ENCODE peak calls at places on chromosomes 2 and 18, in ten cellular contexts. One of them, this sample, is unnamed.

GRCh38 chr2:23436346-23437099 is 51.5 kb downstream of the KLHL29 start:
- DNase-seq in GM06990: no peak
- DNase-seq in HL-60: no peak
- DNase-seq in prostate gland: no peak
- DNase-seq in endothelial cell: no peak
- DNase-seq in PC-9: no peak
- DNase-seq in HFFc6: no peak
- DNase-seq in upper lobe of right lung: peak; percentile 31
- DNase-seq in SK-N-SH: no peak
- DNase-seq in nephron progenitor cell: no peak
- DNase-seq in this sample: no peak

GRCh38 chr2:241872313-241872642 is 2.7 kb downstream of the RTP5 start:
- DNase-seq in SK-N-SH: no peak
- DNase-seq in prostate gland: no peak
- DNase-seq in PC-9: no peak
- DNase-seq in endothelial cell: no peak
- DNase-seq in nephron progenitor cell: no peak
- DNase-seq in GM06990: no peak
- DNase-seq in upper lobe of right lung: no peak
- DNase-seq in HL-60: no peak
- DNase-seq in HFFc6: no peak
- DNase-seq in this sample: no peak

GRCh38 chr2:120875431-120875830 is 139.8 kb downstream of the GLI2 start:
- DNase-seq in upper lobe of right lung: no peak
- DNase-seq in HL-60: no peak
- DNase-seq in PC-9: no peak
- DNase-seq in SK-N-SH: no peak
- DNase-seq in nephron progenitor cell: no peak
- DNase-seq in prostate gland: no peak
- DNase-seq in GM06990: no peak
- DNase-seq in HFFc6: no peak
- DNase-seq in endothelial cell: no peak
- DNase-seq in this sample: no peak

GRCh38 chr18:3281456-3282400 is 19.8 kb downstream of the MYL12B start:
- DNase-seq in HL-60: peak; percentile 47
- DNase-seq in HFFc6: peak; percentile 80
- DNase-seq in PC-9: peak; percentile 75
- DNase-seq in endothelial cell: no peak
- DNase-seq in prostate gland: peak; percentile 50
- DNase-seq in nephron progenitor cell: peak; percentile 28
- DNase-seq in GM06990: peak; percentile 56
- DNase-seq in SK-N-SH: peak; percentile 59
- DNase-seq in upper lobe of right lung: no peak
- DNase-seq in this sample: peak; percentile 51

GRCh38 chr2:19354417-19355022 is 3.9 kb downstream of the OSR1 start:
- DNase-seq in upper lobe of right lung: no peak
- DNase-seq in nephron progenitor cell: no peak
- DNase-seq in PC-9: no peak
- DNase-seq in prostate gland: no peak
- DNase-seq in endothelial cell: no peak
- DNase-seq in HFFc6: no peak
- DNase-seq in SK-N-SH: peak; percentile 26
- DNase-seq in GM06990: no peak
- DNase-seq in HL-60: no peak
- DNase-seq in this sample: no peak

GRCh38 chr18:69898241-69898861 is 49.3 kb downstream of the CD226 start:
- DNase-seq in nephron progenitor cell: no peak
- DNase-seq in prostate gland: no peak
- DNase-seq in HL-60: peak; percentile 44
- DNase-seq in upper lobe of right lung: no peak
- DNase-seq in GM06990: no peak
- DNase-seq in endothelial cell: no peak
- DNase-seq in PC-9: no peak
- DNase-seq in SK-N-SH: no peak
- DNase-seq in HFFc6: no peak
- DNase-seq in this sample: no peak

GRCh38 chr18:48928787-48929186 is 22.0 kb downstream of the SMAD7 start:
- DNase-seq in prostate gland: peak; percentile 71
- DNase-seq in nephron progenitor cell: no peak
- DNase-seq in upper lobe of right lung: peak; percentile 87
- DNase-seq in PC-9: no peak
- DNase-seq in HL-60: peak; percentile 81
- DNase-seq in SK-N-SH: peak; percentile 73
- DNase-seq in HFFc6: no peak
- DNase-seq in GM06990: peak; percentile 71
- DNase-seq in endothelial cell: no peak
- DNase-seq in this sample: no peak

GRCh38 chr18:74683573-74683972 is 85.9 kb downstream of the ZNF407 start:
- DNase-seq in PC-9: no peak
- DNase-seq in HL-60: no peak
- DNase-seq in SK-N-SH: no peak
- DNase-seq in HFFc6: no peak
- DNase-seq in endothelial cell: no peak
- DNase-seq in nephron progenitor cell: no peak
- DNase-seq in upper lobe of right lung: no peak
- DNase-seq in prostate gland: no peak
- DNase-seq in GM06990: no peak
- DNase-seq in this sample: no peak

GRCh38 chr18:12376034-12376717 is 851 bp downstream of the AFG3L2 start:
- DNase-seq in HFFc6: no peak
- DNase-seq in upper lobe of right lung: no peak
- DNase-seq in nephron progenitor cell: peak; percentile 27
- DNase-seq in prostate gland: no peak
- DNase-seq in endothelial cell: peak; percentile 10
- DNase-seq in HL-60: peak; percentile 35
- DNase-seq in SK-N-SH: peak; percentile 50
- DNase-seq in PC-9: no peak
- DNase-seq in GM06990: peak; percentile 53
- DNase-seq in this sample: no peak

GRCh38 chr2:46297546-46298271 is 502 bp downstream of the EPAS1 start:
- DNase-seq in nephron progenitor cell: peak; percentile 61
- DNase-seq in endothelial cell: peak; percentile 56
- DNase-seq in HL-60: no peak
- DNase-seq in PC-9: peak; percentile 77
- DNase-seq in SK-N-SH: peak; percentile 79
- DNase-seq in upper lobe of right lung: peak; percentile 96
- DNase-seq in HFFc6: no peak
- DNase-seq in prostate gland: peak; percentile 91
- DNase-seq in GM06990: peak; percentile 50
- DNase-seq in this sample: peak; percentile 38

GRCh38 chr2:190444954-190445353 is 36.8 kb downstream of the MFSD6 start:
- DNase-seq in GM06990: no peak
- DNase-seq in HL-60: no peak
- DNase-seq in SK-N-SH: peak; percentile 29
- DNase-seq in endothelial cell: no peak
- DNase-seq in PC-9: no peak
- DNase-seq in nephron progenitor cell: no peak
- DNase-seq in prostate gland: no peak
- DNase-seq in HFFc6: no peak
- DNase-seq in upper lobe of right lung: no peak
- DNase-seq in this sample: no peak

GRCh38 chr2:66390152-66390551 is 44.8 kb upstream of the MEIS1 start:
- DNase-seq in HL-60: no peak
- DNase-seq in endothelial cell: no peak
- DNase-seq in SK-N-SH: no peak
- DNase-seq in upper lobe of right lung: no peak
- DNase-seq in PC-9: no peak
- DNase-seq in prostate gland: no peak
- DNase-seq in HFFc6: no peak
- DNase-seq in nephron progenitor cell: no peak
- DNase-seq in GM06990: no peak
- DNase-seq in this sample: no peak

DNA sequence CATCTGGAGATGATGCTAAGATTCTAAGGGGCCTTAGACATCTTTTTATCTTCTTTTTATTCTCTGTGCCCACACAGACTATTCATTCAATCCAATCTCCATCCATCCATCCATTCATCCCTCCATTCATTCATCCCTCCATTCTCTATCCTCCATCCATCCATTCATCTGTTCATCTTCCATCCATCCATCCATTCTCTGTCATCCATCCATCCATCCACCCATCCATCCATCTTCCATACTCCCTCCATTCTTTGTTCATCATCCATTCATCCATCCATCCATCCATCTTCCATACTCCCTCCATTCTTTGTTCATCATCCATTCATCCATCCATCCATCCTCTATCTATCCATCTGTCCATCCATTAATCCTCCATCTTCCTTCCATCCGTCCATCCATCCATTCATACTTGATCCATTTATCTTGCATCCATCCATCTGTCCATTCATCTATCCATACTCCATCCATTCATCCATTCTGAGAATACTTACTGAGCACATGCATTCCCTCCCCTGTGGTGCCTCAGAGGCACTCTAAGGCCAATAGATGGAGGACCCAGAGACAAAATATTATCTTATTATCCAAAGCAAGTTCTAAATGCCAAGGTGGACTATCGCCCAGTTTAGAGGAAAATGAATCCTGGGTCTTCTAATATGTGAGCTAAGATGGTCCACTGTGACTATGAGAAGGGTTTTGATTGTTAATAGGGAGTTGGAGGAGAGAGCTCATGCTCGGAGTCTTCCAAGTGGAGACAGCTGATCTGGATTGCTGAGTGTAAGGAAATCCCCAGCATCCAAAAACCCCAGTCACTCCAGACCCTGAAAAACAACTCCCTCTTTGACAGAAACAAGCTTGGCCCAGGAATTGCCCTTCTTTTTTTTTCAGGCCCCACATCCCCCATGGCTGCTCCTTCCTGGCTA is 152.6 kb upstream of the MYCN start:
- DNase-seq in PC-9: no peak
- DNase-seq in GM06990: no peak
- DNase-seq in HFFc6: no peak
- DNase-seq in endothelial cell: no peak
- DNase-seq in SK-N-SH: no peak
- DNase-seq in upper lobe of right lung: no peak
- DNase-seq in prostate gland: no peak
- DNase-seq in HL-60: no peak
- DNase-seq in nephron progenitor cell: no peak
- DNase-seq in this sample: no peak
- TF ChIP-seq CTCF in PC-9: no peak
- TF ChIP-seq CTCF in GM06990: no peak
- TF ChIP-seq CTCF in HFFc6: no peak
- TF ChIP-seq CTCF in endothelial cell: no peak
- TF ChIP-seq CTCF in SK-N-SH: no peak
- TF ChIP-seq CTCF in upper lobe of right lung: no peak
- TF ChIP-seq CTCF in prostate gland: no peak
- TF ChIP-seq CTCF in HL-60: no peak
- TF ChIP-seq CTCF in nephron progenitor cell: no peak
- TF ChIP-seq CTCF in this sample: no peak

GRCh38 chr2:68878071-68878711 is 7.0 kb upstream of the BMP10 start:
- DNase-seq in prostate gland: no peak
- DNase-seq in nephron progenitor cell: no peak
- DNase-seq in GM06990: no peak
- DNase-seq in upper lobe of right lung: no peak
- DNase-seq in endothelial cell: no peak
- DNase-seq in PC-9: no peak
- DNase-seq in HL-60: no peak
- DNase-seq in HFFc6: no peak
- DNase-seq in SK-N-SH: no peak
- DNase-seq in this sample: no peak
- TF ChIP-seq CTCF in prostate gland: no peak
- TF ChIP-seq CTCF in nephron progenitor cell: no peak
- TF ChIP-seq CTCF in GM06990: no peak
- TF ChIP-seq CTCF in upper lobe of right lung: no peak
- TF ChIP-seq CTCF in endothelial cell: no peak
- TF ChIP-seq CTCF in PC-9: no peak
- TF ChIP-seq CTCF in HL-60: no peak
- TF ChIP-seq CTCF in HFFc6: no peak
- TF ChIP-seq CTCF in SK-N-SH: no peak
- TF ChIP-seq CTCF in this sample: no peak

DNA sequence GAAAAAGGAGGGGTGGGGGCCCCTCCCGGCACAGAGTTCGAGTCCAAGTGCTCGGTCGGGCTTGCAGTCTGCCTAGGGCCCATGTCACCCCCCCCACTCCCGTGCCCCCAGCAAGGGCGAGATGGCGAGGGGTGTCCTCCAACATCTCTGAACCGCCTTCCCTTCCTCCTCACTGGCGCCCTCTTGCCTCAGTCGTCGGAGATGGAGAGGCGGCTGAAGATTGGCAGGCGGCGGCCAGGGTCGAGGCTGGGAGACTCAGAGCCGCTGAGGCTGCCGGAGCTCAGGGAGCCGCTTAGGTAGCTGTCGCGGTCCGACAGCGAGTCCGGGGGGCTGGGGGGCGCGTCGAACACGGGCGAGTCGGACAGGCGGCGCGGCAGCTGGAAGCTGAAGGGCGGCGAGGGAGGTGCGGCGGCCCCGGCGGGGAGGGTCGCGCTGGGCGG is 2.3 kb downstream of the ZFP36L2 start:
- DNase-seq in PC-9: peak; percentile 56
- DNase-seq in GM06990: peak; percentile 75
- DNase-seq in HL-60: peak; percentile 65
- DNase-seq in SK-N-SH: peak; percentile 70
- DNase-seq in endothelial cell: peak; percentile 76
- DNase-seq in HFFc6: peak; percentile 60
- DNase-seq in upper lobe of right lung: peak; percentile 86
- DNase-seq in prostate gland: peak; percentile 51
- DNase-seq in nephron progenitor cell: peak; percentile 78
- DNase-seq in this sample: no peak
- TF ChIP-seq CTCF in PC-9: peak; percentile 64
- TF ChIP-seq CTCF in GM06990: peak; percentile 69
- TF ChIP-seq CTCF in HL-60: no peak
- TF ChIP-seq CTCF in SK-N-SH: peak; percentile 60
- TF ChIP-seq CTCF in endothelial cell: peak; percentile 22
- TF ChIP-seq CTCF in HFFc6: peak; percentile 70
- TF ChIP-seq CTCF in upper lobe of right lung: peak; percentile 37
- TF ChIP-seq CTCF in prostate gland: peak; percentile 40
- TF ChIP-seq CTCF in nephron progenitor cell: peak; percentile 28
- TF ChIP-seq CTCF in this sample: peak; percentile 63

GRCh38 chr18:67715567-67715966 is 199.0 kb upstream of the DSEL start:
- DNase-seq in HFFc6: no peak
- DNase-seq in nephron progenitor cell: no peak
- DNase-seq in endothelial cell: no peak
- DNase-seq in prostate gland: no peak
- DNase-seq in PC-9: no peak
- DNase-seq in GM06990: no peak
- DNase-seq in SK-N-SH: no peak
- DNase-seq in HL-60: no peak
- DNase-seq in upper lobe of right lung: no peak
- DNase-seq in this sample: no peak

GRCh38 chr18:67705748-67706147 is 189.2 kb upstream of the DSEL start:
- DNase-seq in HL-60: no peak
- DNase-seq in prostate gland: no peak
- DNase-seq in SK-N-SH: no peak
- DNase-seq in GM06990: no peak
- DNase-seq in upper lobe of right lung: no peak
- DNase-seq in nephron progenitor cell: no peak
- DNase-seq in PC-9: no peak
- DNase-seq in HFFc6: no peak
- DNase-seq in endothelial cell: no peak
- DNase-seq in this sample: no peak

DNA sequence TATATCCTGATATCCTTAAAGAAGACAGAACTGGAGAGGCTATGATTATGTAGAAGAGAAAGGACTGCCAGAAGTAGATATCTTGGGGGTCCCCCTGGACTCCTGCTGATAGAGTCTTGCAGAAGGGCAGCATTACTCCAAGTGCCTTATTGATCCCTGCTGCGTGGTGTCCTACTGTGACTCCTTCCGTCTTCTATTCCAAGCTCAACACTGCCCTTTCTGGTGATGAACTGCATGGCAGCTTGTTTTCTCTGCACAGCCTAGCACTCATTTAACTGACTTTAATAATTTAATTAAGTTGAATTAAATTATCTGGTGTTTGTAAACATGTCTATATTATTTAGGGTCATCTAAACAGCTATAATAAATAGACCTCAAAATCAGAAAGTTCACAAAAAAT is 194.1 kb upstream of the DSEL start:
- DNase-seq in PC-9: no peak
- DNase-seq in nephron progenitor cell: no peak
- DNase-seq in upper lobe of right lung: no peak
- DNase-seq in prostate gland: no peak
- DNase-seq in endothelial cell: peak; percentile 23
- DNase-seq in SK-N-SH: no peak
- DNase-seq in HL-60: no peak
- DNase-seq in GM06990: no peak
- DNase-seq in HFFc6: no peak
- DNase-seq in this sample: no peak
- TF ChIP-seq CTCF in PC-9: peak; percentile 52
- TF ChIP-seq CTCF in nephron progenitor cell: peak; percentile 16
- TF ChIP-seq CTCF in upper lobe of right lung: peak; percentile 16
- TF ChIP-seq CTCF in prostate gland: no peak
- TF ChIP-seq CTCF in endothelial cell: peak; percentile 38
- TF ChIP-seq CTCF in SK-N-SH: peak; percentile 15
- TF ChIP-seq CTCF in HL-60: peak; percentile 24
- TF ChIP-seq CTCF in GM06990: peak; percentile 8
- TF ChIP-seq CTCF in HFFc6: peak; percentile 28
- TF ChIP-seq CTCF in this sample: no peak

This sample was measured in D721Med.